ENCODE peak calls at places on chromosomes 11 and 22, in six cellular contexts. E is naive thymus-derived CD4-positive, alpha-beta T cell; S is Panc1; G is neuronal stem cell; B is BJ; Z is cardiac fibroblast. T is an unnamed sample.

GRCh38 chr11:77100166-77101042 is 2.2 kb upstream of the OMP start:
- DNase-seq in E (no peak), S (no peak), G (no peak), B (no peak), Z (no peak), T (no peak)

GRCh38 chr11:34646431-34646830 is 25.5 kb downstream of the EHF start:
- DNase-seq in E (no peak), S (no peak), G (no peak), B (no peak), Z (no peak), T (no peak)

GRCh38 chr11:103536335-103536722 is 427.1 kb downstream of the DYNC2H1 start:
- DNase-seq in E (no peak), S (no peak), G (no peak), B (no peak), Z (no peak), T (no peak)

GRCh38 chr22:48250286-48250895 is 1487.9 kb downstream of the TBC1D22A start:
- DNase-seq in E (no peak), S (no peak), G (no peak), B (no peak), Z (no peak), T (no peak)

GRCh38 chr11:77181799-77182541 is 53.9 kb downstream of the MYO7A start:
- DNase-seq in E (no peak), S (no peak), G (no peak), B (no peak), Z (no peak), T (no peak)

GRCh38 chr11:110251837-110252236 is 44.6 kb downstream of the RDX start:
- DNase-seq in E (no peak), S (peak), G (no peak), B (no peak), Z (peak), T (peak)

GRCh38 chr11:134346976-134347350 is 15.2 kb downstream of the GLB1L2 start:
- DNase-seq in E (no peak), S (no peak), G (no peak), B (no peak), Z (no peak), T (no peak)

GRCh38 chr11:64457416-64458010 is 98.6 kb downstream of the RPS6KA4 start:
- DNase-seq in E (no peak), S (no peak), G (no peak), B (no peak), Z (no peak), T (no peak)

GRCh38 chr11:134554106-134554505 is 142.1 kb upstream of the B3GAT1 start:
- DNase-seq in E (no peak), S (no peak), G (no peak), B (no peak), Z (no peak), T (no peak)

GRCh38 chr11:41461057-41461681 is 1.7 kb upstream of the LRRC4C start:
- DNase-seq in E (no peak), S (peak), G (no peak), B (no peak), Z (peak), T (no peak)

GRCh38 chr11:94315664-94316063 is 11.3 kb downstream of the IZUMO1R start:
- DNase-seq in E (no peak), S (no peak), G (no peak), B (peak), Z (peak), T (no peak)

GRCh38 chr11:94895971-94896370 is 77.4 kb downstream of the CWC15 start:
- DNase-seq in E (no peak), S (no peak), G (no peak), B (no peak), Z (peak), T (peak)

GRCh38 chr11:120820040-120820439 is 203.9 kb upstream of the TBCEL start:
- DNase-seq in E (no peak), S (no peak), G (no peak), B (no peak), Z (no peak), T (no peak)

GRCh38 chr11:127925430-127925829 is 661.9 kb downstream of the ETS1 start:
- DNase-seq in E (no peak), S (no peak), G (no peak), B (no peak), Z (peak), T (peak)

GRCh38 chr22:37633082-37633692 is 6.3 kb upstream of the SH3BP1 start:
- DNase-seq in E (no peak), S (no peak), G (no peak), B (no peak), Z (no peak), T (no peak)

GRCh38 chr11:118241191-118242098 is 10.7 kb downstream of the MPZL3 start:
- DNase-seq in E (peak), S (no peak), G (no peak), B (no peak), Z (peak), T (no peak)

GRCh38 chr11:69650081-69650831 is 9.3 kb downstream of the CCND1 start:
- DNase-seq in E (no peak), S (no peak), G (no peak), B (no peak), Z (peak), T (no peak)

GRCh38 chr11:118696673-118697226 is 17.3 kb upstream of the TREH start:
- DNase-seq in E (no peak), S (no peak), G (no peak), B (no peak), Z (no peak), T (no peak)

GRCh38 chr11:118132385-118133151 is 20.1 kb downstream of the SCN4B start:
- DNase-seq in E (no peak), S (no peak), G (no peak), B (no peak), Z (no peak), T (no peak)

GRCh38 chr11:24886880-24887619 is 390.2 kb downstream of the LUZP2 start:
- DNase-seq in E (no peak), S (no peak), G (no peak), B (no peak), Z (no peak), T (no peak)

GRCh38 chr11:15327786-15328231 is 213.1 kb downstream of the INSC start:
- DNase-seq in E (no peak), S (no peak), G (peak), B (no peak), Z (peak), T (no peak)

GRCh38 chr22:43821606-43822425 is 9.7 kb upstream of the EFCAB6 start:
- DNase-seq in E (no peak), S (no peak), G (no peak), B (no peak), Z (no peak), T (no peak)

GRCh38 chr11:92528051-92528450 is 303.4 kb downstream of the FAT3 start:
- DNase-seq in E (no peak), S (no peak), G (no peak), B (peak), Z (peak), T (no peak)

GRCh38 chr11:102864724-102865123 is 10.1 kb downstream of the MMP12 start:
- DNase-seq in E (no peak), S (no peak), G (no peak), B (no peak), Z (no peak), T (no peak)

GRCh38 chr22:20205964-20206708 is 55.3 kb upstream of the CCDC188 start:
- DNase-seq in E (peak), S (peak), G (no peak), B (peak), Z (peak), T (no peak)

GRCh38 chr22:34960005-34960404 is 106.0 kb upstream of the ISX start:
- DNase-seq in E (no peak), S (no peak), G (peak), B (no peak), Z (no peak), T (no peak)

GRCh38 chr22:42820075-42820763 is 36.9 kb downstream of the ARFGAP3 start:
- DNase-seq in E (peak), S (no peak), G (no peak), B (peak), Z (peak), T (no peak)

GRCh38 chr22:28034760-28035401 is 115.8 kb upstream of the PITPNB start:
- DNase-seq in E (peak), S (no peak), G (no peak), B (no peak), Z (peak), T (no peak)

GRCh38 chr22:43885319-43885671 is 6.5 kb downstream of the PNPLA5 start:
- DNase-seq in E (no peak), S (no peak), G (no peak), B (no peak), Z (no peak), T (no peak)

GRCh38 chr11:106553304-106553703 is 465.0 kb downstream of the GUCY1A2 start:
- DNase-seq in E (no peak), S (no peak), G (no peak), B (no peak), Z (no peak), T (no peak)

GRCh38 chr11:59713745-59714144 is at the start of gene OR10V1:
- DNase-seq in E (no peak), S (no peak), G (no peak), B (no peak), Z (no peak), T (no peak)

GRCh38 chr11:81658722-81659121 is 1074.9 kb downstream of the FAM181B start:
- DNase-seq in E (no peak), S (no peak), G (no peak), B (no peak), Z (peak), T (no peak)

GRCh38 chr11:96338910-96339703 is 3.9 kb downstream of the MAML2 start:
- DNase-seq in E (peak), S (no peak), G (no peak), B (no peak), Z (peak), T (no peak)

GRCh38 chr11:126007263-126007662 is 55.4 kb downstream of the CDON start:
- DNase-seq in E (no peak), S (no peak), G (no peak), B (peak), Z (peak), T (peak)

GRCh38 chr11:131884461-131885073 is 514.2 kb downstream of the NTM start:
- DNase-seq in E (no peak), S (no peak), G (no peak), B (no peak), Z (no peak), T (no peak)
- H3K4me3 ChIP-seq in E (no peak), S (no peak), G (no peak), B (no peak), Z (no peak), T (no peak)

GRCh38 chr11:44277097-44278090 is 32.5 kb downstream of the ALX4 start:
- DNase-seq in E (no peak), S (no peak), G (no peak), B (no peak), Z (no peak), T (no peak)

GRCh38 chr11:44279483-44279882 is 30.5 kb downstream of the ALX4 start:
- DNase-seq in E (no peak), S (no peak), G (no peak), B (no peak), Z (no peak), T (no peak)

GRCh38 chr11:44280257-44280656 is 29.7 kb downstream of the ALX4 start:
- DNase-seq in E (no peak), S (no peak), G (no peak), B (no peak), Z (no peak), T (no peak)

GRCh38 chr11:44285756-44286155 is 24.2 kb downstream of the ALX4 start:
- DNase-seq in E (no peak), S (no peak), G (no peak), B (no peak), Z (no peak), T (no peak)

GRCh38 chr11:44281151-44281550 is 28.8 kb downstream of the ALX4 start:
- DNase-seq in E (no peak), S (no peak), G (no peak), B (no peak), Z (no peak), T (no peak)
- H3K4me3 ChIP-seq in E (no peak), S (no peak), G (no peak), B (no peak), Z (no peak), T (no peak)

GRCh38 chr11:108618529-108618928 is 25.0 kb upstream of the EXPH5 start:
- DNase-seq in E (no peak), S (no peak), G (no peak), B (no peak), Z (peak), T (no peak)
- H3K4me3 ChIP-seq in E (no peak), S (no peak), G (no peak), B (no peak), Z (no peak), T (no peak)

GRCh38 chr11:46106530-46107407 is 14.5 kb downstream of the PHF21A start:
- DNase-seq in E (no peak), S (no peak), G (no peak), B (no peak), Z (peak), T (no peak)
- H3K4me3 ChIP-seq in E (no peak), S (no peak), G (no peak), B (no peak), Z (no peak), T (no peak)

DNA sequence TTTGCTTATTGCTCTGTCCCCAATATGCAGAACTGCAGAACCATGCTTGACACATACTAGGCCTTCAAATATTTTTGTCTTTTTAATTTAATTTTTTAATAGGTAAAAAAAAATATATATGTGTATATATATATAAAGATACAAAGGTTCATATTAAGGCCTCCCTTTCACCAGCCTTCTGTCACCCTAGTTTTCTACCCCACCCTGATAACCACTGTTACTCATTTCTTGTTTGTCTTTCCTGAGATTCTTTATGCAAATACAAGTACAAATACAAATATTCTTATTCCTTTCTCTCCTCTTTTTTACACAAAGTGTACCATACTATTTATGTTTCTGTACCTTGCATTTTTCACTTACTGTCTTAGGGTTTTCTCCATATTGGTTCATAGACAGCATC is 43.0 kb downstream of the UVRAG start:
- DNase-seq in E (no peak), S (no peak), G (no peak), B (no peak), Z (no peak), T (no peak)
- H3K4me3 ChIP-seq in E (no peak), S (no peak), G (no peak), B (no peak), Z (no peak), T (no peak)

DNA sequence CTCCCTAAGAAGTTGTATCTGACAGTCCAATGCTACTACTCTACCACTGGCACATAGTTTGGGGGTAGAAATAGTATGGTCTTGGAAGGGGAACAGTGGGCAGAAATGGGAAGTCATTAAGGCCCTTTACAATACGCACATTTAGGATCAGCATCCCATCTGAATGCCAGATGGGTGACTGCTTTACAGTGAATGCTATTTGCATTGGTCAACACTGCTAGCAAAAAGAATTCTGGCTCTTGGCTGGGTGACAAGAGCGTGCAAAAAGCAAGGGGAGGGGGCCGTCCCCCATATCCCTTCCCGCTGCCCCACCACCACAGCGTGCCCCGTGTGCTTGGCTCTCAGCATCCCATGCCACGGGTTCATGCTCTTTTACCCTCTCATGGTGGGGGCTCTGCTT is 104.7 kb upstream of the BID start:
- DNase-seq in E (no peak), S (no peak), G (no peak), B (peak), Z (no peak), T (no peak)
- H3K4me3 ChIP-seq in E (no peak), S (no peak), G (no peak), B (no peak), Z (no peak), T (no peak)

GRCh38 chr11:73216466-73216865 is 1.6 kb upstream of the P2RY2 start:
- DNase-seq in E (no peak), S (no peak), G (no peak), B (no peak), Z (no peak), T (no peak)
- H3K4me3 ChIP-seq in E (no peak), S (no peak), G (no peak), B (no peak), Z (no peak), T (no peak)